ENCODE peak calls at places on chromosomes 1 and 21, in eight cellular contexts. Q, A, U, M, V, B, G and L are unnamed samples.

GRCh38 chr1:19374402-19374801 is 62.3 kb downstream of the SLC66A1 start:
- DNase-seq in Q (no peak), A (no peak), U (no peak), M (no peak), V (no peak), B (no peak), G (no peak), L (no peak)

GRCh38 chr1:147243228-147243685 is 773 bp downstream of the CHD1L start:
- DNase-seq in Q (peak), A (peak), U (peak), M (peak), V (peak), B (no peak), G (peak), L (peak)

GRCh38 chr1:20426923-20427322 is 59.1 kb downstream of the CAMK2N1 start:
- DNase-seq in Q (peak), A (no peak), U (no peak), M (no peak), V (peak), B (peak), G (no peak), L (no peak)

GRCh38 chr1:160251687-160252526 is 10.4 kb downstream of the DCAF8 start:
- DNase-seq in Q (peak), A (no peak), U (peak), M (peak), V (peak), B (peak), G (peak), L (peak)

GRCh38 chr1:93348104-93348780 is 2.5 kb downstream of the DR1 start:
- DNase-seq in Q (no peak), A (no peak), U (no peak), M (no peak), V (no peak), B (no peak), G (no peak), L (no peak)

GRCh38 chr1:44628962-44629756 is 45.1 kb downstream of the TMEM53 start:
- DNase-seq in Q (no peak), A (no peak), U (no peak), M (no peak), V (no peak), B (peak), G (no peak), L (no peak)

GRCh38 chr1:183281039-183281438 is 95.0 kb downstream of the LAMC2 start:
- DNase-seq in Q (peak), A (no peak), U (no peak), M (no peak), V (no peak), B (no peak), G (no peak), L (no peak)

GRCh38 chr1:239218296-239218695 is 168.1 kb upstream of the CHRM3 start:
- DNase-seq in Q (no peak), A (no peak), U (no peak), M (no peak), V (no peak), B (no peak), G (no peak), L (no peak)

GRCh38 chr1:25109527-25109926 is 122.8 kb downstream of the SYF2 start:
- DNase-seq in Q (no peak), A (no peak), U (no peak), M (no peak), V (peak), B (no peak), G (no peak), L (no peak)

GRCh38 chr1:157289001-157289400 is 150.8 kb upstream of the ETV3 start:
- DNase-seq in Q (no peak), A (no peak), U (no peak), M (no peak), V (no peak), B (no peak), G (no peak), L (no peak)

GRCh38 chr1:43285269-43285986 is at the start of gene C1orf210:
- DNase-seq in Q (peak), A (peak), U (no peak), M (peak), V (peak), B (no peak), G (no peak), L (no peak)

GRCh38 chr1:68954841-68955240 is 458.0 kb upstream of the DEPDC1 start:
- DNase-seq in Q (no peak), A (no peak), U (no peak), M (no peak), V (no peak), B (peak), G (no peak), L (no peak)
- TF ChIP-seq CTCF in Q (no peak), A (no peak), U (no peak), M (no peak), V (no peak), B (no peak), G (no peak), L (no peak)

DNA sequence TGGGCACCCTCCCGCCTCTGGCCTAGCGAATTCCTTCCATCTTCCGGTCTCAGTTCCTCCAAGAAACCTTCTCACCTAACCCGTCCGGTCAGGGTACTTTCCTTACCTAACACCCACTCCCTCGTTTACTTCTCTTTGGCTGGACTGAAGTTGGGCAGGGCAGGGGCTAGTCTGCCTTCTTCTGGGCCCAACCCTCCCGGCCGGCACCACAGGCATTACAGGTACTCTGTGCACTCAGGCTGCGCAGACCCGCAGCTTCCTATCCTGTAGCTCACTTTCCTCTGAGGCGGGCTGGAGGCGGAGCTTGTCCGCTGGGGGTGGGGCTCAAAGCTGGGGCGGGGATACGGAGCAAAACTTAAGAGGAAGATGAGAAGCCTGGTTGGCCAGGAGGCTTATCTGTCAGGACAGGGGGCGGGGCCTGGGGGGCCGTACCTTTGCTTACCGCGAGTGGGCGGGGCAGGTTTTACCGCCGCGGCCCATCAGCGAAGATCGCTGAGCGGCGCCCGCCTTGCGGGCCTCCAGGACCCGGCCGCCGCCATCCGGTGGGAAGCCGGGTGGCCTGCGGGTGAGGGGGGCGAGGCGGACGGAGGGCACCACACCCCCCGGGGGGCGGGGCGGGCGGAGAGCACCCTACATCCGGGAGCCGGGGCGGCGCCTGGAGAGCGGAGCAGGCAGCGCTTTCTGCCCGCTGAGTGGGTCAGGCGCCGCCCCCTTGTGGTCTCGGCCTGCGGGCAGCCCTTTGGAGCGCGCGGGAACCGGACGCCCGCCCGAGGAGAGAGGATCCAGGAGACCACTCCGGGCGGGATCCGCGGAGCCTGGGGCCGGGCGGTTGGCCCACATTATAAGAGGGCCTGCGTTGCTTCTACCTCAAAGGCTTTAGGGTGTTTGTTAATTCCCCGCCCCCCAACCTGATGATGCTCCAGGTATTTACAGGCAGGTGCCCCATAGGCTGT is 31.9 kb downstream of the ZNF648 start:
- DNase-seq in Q (peak), A (peak), U (peak), M (peak), V (peak), B (peak), G (peak), L (peak)
- TF ChIP-seq CTCF in Q (peak), A (peak), U (peak), M (peak), V (no peak), B (peak), G (peak), L (peak)

DNA sequence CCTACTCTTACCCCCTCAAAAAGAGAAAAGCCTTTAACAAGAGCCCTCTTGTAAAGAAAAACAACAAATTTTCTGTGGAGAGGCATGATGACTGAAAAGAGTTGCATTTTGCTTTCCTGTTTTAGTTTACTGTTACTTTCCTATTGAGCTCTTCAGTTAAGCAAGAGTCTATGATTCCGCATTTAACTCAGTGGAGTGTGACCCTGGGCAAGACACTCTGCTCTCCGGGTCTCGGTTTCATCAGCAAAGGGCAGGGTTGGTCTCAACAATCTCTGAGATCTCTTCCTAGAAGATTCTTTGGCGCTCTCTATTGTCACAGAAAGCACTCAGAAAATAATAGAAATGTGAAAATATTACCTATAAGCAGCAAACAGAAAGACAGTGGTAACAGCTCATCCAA is 175.7 kb downstream of the TGFBR3 start:
- DNase-seq in Q (no peak), A (no peak), U (no peak), M (no peak), V (no peak), B (no peak), G (no peak), L (no peak)
- TF ChIP-seq CTCF in Q (no peak), A (no peak), U (no peak), M (no peak), V (no peak), B (no peak), G (no peak), L (no peak)

DNA sequence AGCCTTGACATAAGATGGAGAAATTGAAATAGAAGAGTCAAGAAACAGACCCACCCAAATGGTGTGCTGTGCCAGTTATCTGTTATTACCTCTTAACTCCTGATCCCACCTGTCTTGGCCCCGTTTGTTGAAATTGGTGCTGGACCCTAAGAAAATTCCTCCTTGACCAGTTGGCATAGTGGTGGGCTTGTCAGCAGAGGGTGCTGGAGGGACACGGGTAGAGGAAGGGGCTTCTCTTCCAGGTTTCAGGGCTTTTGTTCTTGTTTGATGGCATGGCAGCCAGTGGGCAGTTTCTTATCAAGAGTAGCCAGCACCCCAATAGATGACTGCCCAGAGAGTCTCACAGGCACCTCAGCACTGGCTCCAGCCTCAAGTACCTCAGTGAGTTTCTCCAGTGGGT is 51.6 kb downstream of the PCBP3 start:
- DNase-seq in Q (no peak), A (no peak), U (no peak), M (no peak), V (peak), B (no peak), G (no peak), L (no peak)
- TF ChIP-seq CTCF in Q (no peak), A (no peak), U (no peak), M (no peak), V (no peak), B (no peak), G (no peak), L (no peak)

DNA sequence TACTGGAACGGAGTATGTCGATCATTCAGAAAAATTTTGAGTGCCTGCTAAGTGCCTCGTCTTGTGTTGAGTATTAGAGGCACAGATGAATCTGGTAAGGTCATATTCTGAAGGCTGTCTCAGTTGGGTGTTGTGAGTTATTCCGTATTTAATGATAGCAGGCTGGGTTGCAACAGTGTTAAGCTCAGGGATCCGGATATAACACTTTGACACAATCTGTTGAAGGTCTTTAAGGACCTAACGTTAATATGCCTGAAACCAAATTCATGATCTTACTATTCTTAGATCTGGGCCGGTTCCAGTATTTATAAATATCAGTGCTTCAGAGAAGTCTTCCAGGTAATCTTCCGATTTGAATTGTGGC is 555 bp downstream of the PRPF38A start:
- DNase-seq in Q (no peak), A (no peak), U (no peak), M (no peak), V (no peak), B (no peak), G (no peak), L (no peak)
- TF ChIP-seq CTCF in Q (no peak), A (no peak), U (peak), M (no peak), V (no peak), B (no peak), G (peak), L (no peak)

GRCh38 chr1:185408675-185409270 is 91.7 kb upstream of the IVNS1ABP start:
- DNase-seq in Q (no peak), A (no peak), U (no peak), M (no peak), V (no peak), B (peak), G (peak), L (no peak)
- TF ChIP-seq CTCF in Q (no peak), A (no peak), U (no peak), M (no peak), V (no peak), B (no peak), G (no peak), L (no peak)

DNA sequence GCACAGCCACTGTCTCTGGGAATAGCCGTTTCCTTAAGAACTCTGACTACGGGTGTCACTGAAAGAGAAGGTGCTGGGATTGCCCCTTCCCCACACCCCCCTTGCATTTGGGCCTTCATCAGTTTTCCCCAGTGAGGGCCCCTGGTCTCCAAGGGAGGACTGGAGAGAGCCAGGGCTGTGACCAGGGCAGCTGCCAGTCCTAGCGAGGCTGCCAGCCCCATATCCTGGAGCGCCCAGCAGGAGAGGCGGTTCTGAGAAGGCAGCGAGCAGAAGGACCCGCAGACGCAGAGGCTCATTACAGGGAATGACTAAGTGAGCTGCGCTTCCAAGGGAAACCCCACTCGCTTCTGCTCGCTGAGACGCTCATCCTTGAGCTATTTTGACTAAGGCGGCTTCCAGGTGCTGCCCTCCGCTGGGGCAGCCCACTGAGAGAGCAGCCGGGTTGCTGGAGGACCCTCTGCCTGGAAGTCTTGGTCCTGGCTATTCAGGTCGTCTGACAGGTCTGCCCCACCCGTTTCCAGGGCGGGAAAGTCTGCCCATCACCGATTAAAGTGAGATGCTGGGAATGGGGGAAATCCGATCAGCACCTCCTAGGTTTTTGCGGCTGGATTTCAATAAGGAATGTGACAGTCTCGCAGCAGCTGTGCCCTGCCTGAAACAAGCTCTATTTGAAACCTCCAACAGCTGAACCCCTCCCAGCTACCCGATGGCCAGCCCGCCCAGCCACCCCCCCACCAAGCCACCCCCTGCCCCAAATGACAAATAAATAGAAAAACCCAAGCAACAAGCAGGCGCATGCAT is 2.9 kb downstream of the KCNN3 start:
- DNase-seq in Q (peak), A (peak), U (no peak), M (no peak), V (no peak), B (peak), G (no peak), L (peak)
- TF ChIP-seq CTCF in Q (no peak), A (no peak), U (no peak), M (no peak), V (no peak), B (no peak), G (no peak), L (peak)